ENCODE peak calls at places on chromosomes 13 and 19, in seven cellular contexts. F is heart right ventricle, N is endothelial cell of umbilical vein, D is epithelial cell of esophagus, U is IMR-90, E is NT2/D1, Y is skeletal muscle cell. K is an unnamed sample.

GRCh38 chr13:26861951-26862350 is 101.4 kb upstream of the GPR12 start:
- DNase-seq in F (no peak), N (no peak), D (no peak), U (no peak), E (no peak), Y (no peak), K (no peak)

GRCh38 chr19:12984143-12984627 is 11.1 kb upstream of the NFIX start:
- DNase-seq in F (no peak), N (no peak), D (no peak), U (no peak), E (no peak), Y (no peak), K (no peak)

GRCh38 chr13:23506821-23507210 is 63.4 kb upstream of the TNFRSF19 start:
- DNase-seq in F (no peak), N (no peak), D (no peak), U (peak), E (no peak), Y (peak), K (no peak)

GRCh38 chr19:35264281-35265125 is 4.3 kb upstream of the USF2 start:
- DNase-seq in F (no peak), N (no peak), D (no peak), U (no peak), E (no peak), Y (no peak), K (no peak)

GRCh38 chr19:10289836-10290438 is at the start of gene ICAM5:
- DNase-seq in F (no peak), N (no peak), D (peak), U (peak), E (no peak), Y (no peak), K (peak)

GRCh38 chr19:13795595-13796300 is 505 bp downstream of the ZSWIM4 start:
- DNase-seq in F (no peak), N (peak), D (peak), U (peak), E (no peak), Y (no peak), K (no peak)

GRCh38 chr19:32823747-32824102 is 45.8 kb downstream of the SLC7A9 start:
- DNase-seq in F (no peak), N (no peak), D (no peak), U (no peak), E (no peak), Y (no peak), K (no peak)

GRCh38 chr13:22915442-22916082 is 265.2 kb upstream of the SGCG start:
- DNase-seq in F (peak), N (peak), D (peak), U (peak), E (peak), Y (no peak), K (peak)

GRCh38 chr19:28170066-28170465 is 1042.9 kb downstream of the UQCRFS1 start:
- DNase-seq in F (no peak), N (no peak), D (no peak), U (no peak), E (no peak), Y (no peak), K (no peak)

DNA sequence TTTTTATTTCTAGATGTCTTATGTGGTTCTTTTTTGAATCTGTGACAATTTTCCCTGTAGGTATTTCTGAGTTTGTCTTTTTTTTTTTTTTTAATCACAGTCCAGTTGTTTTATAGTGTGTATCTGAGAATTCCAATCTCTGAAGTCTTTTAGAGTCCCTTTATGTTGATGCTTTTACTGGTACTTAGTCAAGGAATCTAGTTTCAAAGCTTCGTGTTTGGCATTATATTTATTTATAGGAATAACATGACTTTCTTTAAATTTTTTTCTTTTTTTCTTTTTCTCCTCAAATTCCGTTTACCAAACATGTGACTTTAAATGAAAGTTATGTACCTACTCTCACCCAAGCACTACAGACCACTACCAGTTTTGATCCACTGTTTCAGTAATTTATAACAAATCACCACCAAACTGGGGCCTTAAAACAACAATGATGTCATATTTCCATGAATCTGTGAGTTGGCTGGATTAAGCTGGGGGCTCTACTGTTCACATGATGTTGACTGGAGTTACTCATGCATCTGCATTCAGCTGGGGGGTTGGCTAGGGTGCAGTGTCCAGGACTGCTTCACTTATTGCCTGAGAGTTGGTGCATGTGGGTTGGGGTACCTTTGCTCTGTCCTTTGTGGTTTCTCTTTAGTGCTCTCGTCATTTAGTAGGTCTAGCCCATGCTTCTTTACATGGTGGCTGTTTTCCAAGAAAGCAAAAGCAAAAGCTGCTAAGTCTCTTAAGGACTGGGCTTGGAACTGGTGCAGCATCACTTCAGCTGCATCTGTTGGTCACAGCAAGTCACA is 22.3 kb downstream of the KCTD4 start:
- DNase-seq in F (no peak), N (peak), D (peak), U (peak), E (no peak), Y (peak), K (no peak)
- H3K4me3 ChIP-seq in F (no peak), N (no peak), D (no peak), U (no peak), E (no peak), Y (peak), K (no peak)

DNA sequence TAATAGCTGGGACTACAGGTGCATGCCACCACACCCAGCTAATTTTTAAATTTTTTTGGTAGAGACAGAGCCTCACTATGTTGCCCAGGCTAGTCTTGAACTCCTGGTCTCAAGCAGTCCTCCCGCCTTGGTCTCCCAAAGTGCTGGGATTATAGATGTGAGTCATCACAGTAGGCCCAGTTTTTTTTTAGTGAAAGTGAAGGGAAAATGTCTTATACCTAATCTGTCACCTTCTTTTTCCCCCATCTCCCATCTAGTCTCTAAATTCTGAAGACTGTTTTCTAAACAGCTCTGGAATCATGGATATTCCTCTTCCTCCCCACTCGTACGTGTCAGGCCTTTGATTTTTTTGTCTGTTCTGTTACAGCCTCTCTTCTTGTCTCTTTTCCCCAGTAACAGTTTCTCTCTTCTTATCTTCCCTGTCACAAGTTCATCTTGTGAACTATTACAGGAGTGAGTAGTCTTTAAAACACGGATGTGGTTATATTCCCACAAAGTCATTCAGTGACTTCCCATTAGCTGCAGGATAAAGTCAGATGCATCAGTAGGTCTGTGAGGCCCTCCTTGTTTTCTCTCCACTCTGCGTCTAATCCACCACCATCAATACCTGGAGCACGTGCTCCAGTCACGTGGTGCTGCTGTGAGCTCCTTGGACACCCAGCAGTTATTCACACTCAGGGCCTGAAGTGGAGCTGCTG is 2.9 kb downstream of the CDC16 start:
- DNase-seq in F (no peak), N (no peak), D (no peak), U (no peak), E (no peak), Y (no peak), K (no peak)
- H3K4me3 ChIP-seq in F (no peak), N (no peak), D (no peak), U (no peak), E (no peak), Y (no peak), K (no peak)

DNA sequence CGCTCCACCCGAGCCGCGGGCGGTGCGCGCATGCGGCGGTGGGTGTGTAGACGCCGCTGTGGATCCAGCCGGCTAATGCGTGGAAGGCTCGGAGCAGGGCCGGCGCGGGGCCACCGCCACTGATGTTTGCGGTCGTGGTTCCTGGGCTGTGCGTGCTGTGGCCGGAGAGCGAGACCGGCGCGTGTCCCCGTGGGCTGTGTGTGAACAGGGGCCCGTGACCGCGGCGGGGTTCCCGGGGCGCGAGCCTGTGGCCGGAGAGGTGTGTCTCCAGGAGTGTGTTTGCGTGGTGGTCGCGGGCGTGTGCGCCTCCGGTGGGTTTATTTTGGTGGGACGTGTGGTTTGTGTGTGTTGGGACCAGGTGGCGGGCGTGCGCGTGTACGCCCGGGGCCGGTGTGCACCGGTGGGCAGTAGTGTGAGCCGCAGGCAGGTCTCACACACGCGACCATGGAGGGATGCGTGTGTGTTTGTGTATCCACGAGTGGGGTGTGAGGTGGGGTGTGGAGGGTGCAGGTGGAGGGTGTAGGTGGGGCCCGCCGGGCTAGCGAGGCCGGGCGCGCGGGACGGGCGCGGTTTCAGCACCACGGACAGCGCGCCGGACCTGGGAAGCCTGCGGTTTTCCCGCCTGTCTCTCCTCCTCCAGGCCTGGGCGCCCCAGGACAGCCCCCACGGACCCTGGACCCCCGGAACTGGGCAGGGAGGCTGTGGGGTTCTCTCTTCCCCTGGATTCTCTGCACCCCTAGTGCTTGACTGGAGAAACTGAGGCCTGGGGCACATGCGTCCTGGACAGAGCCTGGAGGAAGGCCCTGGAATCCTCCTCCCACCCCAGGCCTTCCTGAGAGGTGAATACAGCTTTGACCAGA is 1.6 kb downstream of the HCN2 start:
- DNase-seq in F (no peak), N (no peak), D (peak), U (no peak), E (no peak), Y (no peak), K (no peak)
- H3K4me3 ChIP-seq in F (no peak), N (no peak), D (no peak), U (no peak), E (peak), Y (peak), K (no peak)

GRCh38 chr19:47752440-47753211 is 7.3 kb downstream of the NOP53 start:
- DNase-seq in F (no peak), N (no peak), D (no peak), U (no peak), E (no peak), Y (no peak), K (no peak)
- H3K4me3 ChIP-seq in F (no peak), N (no peak), D (no peak), U (no peak), E (no peak), Y (no peak), K (no peak)

GRCh38 chr19:40567750-40568494 is 8.8 kb upstream of the SHKBP1 start:
- DNase-seq in F (no peak), N (no peak), D (no peak), U (no peak), E (no peak), Y (no peak), K (no peak)
- H3K4me3 ChIP-seq in F (peak), N (no peak), D (no peak), U (peak), E (peak), Y (peak), K (no peak)

GRCh38 chr13:43044720-43045301 is 21.4 kb downstream of the DNAJC15 start:
- DNase-seq in F (no peak), N (no peak), D (no peak), U (no peak), E (no peak), Y (no peak), K (no peak)
- H3K4me3 ChIP-seq in F (no peak), N (no peak), D (no peak), U (no peak), E (no peak), Y (no peak), K (peak)

K was measured in OCI-LY7.